ENCODE peak calls at places on chromosomes 13 and 19, in ten cellular contexts. Z is stromal cell of bone marrow; T is WERI-Rb-1; Y is substantia nigra; U is naive thymus-derived CD4-positive, alpha-beta T cell; M is neural crest cell; B is A172; I is fibroblast of lung; S is stimulated activated CD8-positive, alpha-beta memory T cell treated with anti-CD3 and anti-CD28 coated beads, Interleukin-7, amount 100 ng/mL, for 24 hours; F is body of pancreas. E is an unnamed sample.

GRCh38 chr13:111174377-111174776 is 59.3 kb downstream of the ARHGEF7 start:
- DNase-seq in I (no peak), S (no peak), B (no peak), F (no peak), M (no peak), U (no peak), T (no peak), Z (no peak), Y (no peak), E (no peak)

GRCh38 chr13:108734676-108735075 is 105.3 kb downstream of the MYO16 start:
- DNase-seq in T (peak; percentile 48), Z (no peak), Y (no peak), F (no peak), B (peak; percentile 3), M (no peak), S (no peak), I (no peak), U (no peak), E (no peak)

GRCh38 chr13:74570834-74571233 is 436.6 kb upstream of the KLF12 start:
- DNase-seq in I (peak; percentile 32), M (no peak), F (no peak), T (no peak), B (no peak), U (no peak), S (no peak), Y (no peak), Z (no peak), E (peak; percentile 13)

GRCh38 chr19:10388957-10389356 is 8.6 kb upstream of the TYK2 start:
- DNase-seq in I (peak; percentile 59), F (peak; percentile 88), B (peak; percentile 84), T (peak; percentile 83), Z (peak; percentile 46), U (peak; percentile 74), M (peak; percentile 97), Y (peak; percentile 59), S (peak; percentile 76), E (peak; percentile 77)

GRCh38 chr19:4390017-4390861 is 10.1 kb downstream of the SH3GL1 start:
- DNase-seq in Y (no peak), U (no peak), B (no peak), S (no peak), I (peak; percentile 61), Z (no peak), T (peak; percentile 41), M (no peak), F (peak; percentile 25), E (no peak)

GRCh38 chr19:35357867-35358573 is at the start of gene FFAR3:
- DNase-seq in Z (no peak), T (no peak), M (no peak), B (no peak), S (no peak), Y (peak; percentile 38), U (peak; percentile 13), F (peak; percentile 70), I (no peak), E (no peak)

GRCh38 chr19:3133793-3134116 is 2.1 kb upstream of the GNA15 start:
- DNase-seq in U (no peak), B (no peak), Z (no peak), F (no peak), Y (no peak), S (no peak), I (no peak), M (no peak), T (no peak), E (no peak)

GRCh38 chr13:43331676-43332075 is 308.3 kb downstream of the DNAJC15 start:
- DNase-seq in S (no peak), M (no peak), U (no peak), T (no peak), I (peak; percentile 58), B (no peak), F (no peak), Z (peak; percentile 29), Y (peak; percentile 64), E (no peak)

GRCh38 chr19:1181606-1182005 is 7.5 kb upstream of the SBNO2 start:
- DNase-seq in S (no peak), Z (no peak), M (no peak), I (no peak), U (no peak), Y (no peak), F (peak; percentile 85), T (peak; percentile 22), B (no peak), E (no peak)

GRCh38 chr19:10120538-10121198 is 969 bp upstream of the EIF3G start:
- DNase-seq in Z (peak; percentile 76), Y (no peak), M (no peak), U (no peak), I (peak; percentile 88), T (no peak), S (no peak), F (no peak), B (peak; percentile 90), E (peak; percentile 26)

GRCh38 chr19:42255766-42256750 is 1.1 kb upstream of the ERF start:
- DNase-seq in M (peak; percentile 49), U (no peak), Y (peak; percentile 77), B (peak; percentile 56), I (peak; percentile 39), Z (no peak), F (peak; percentile 46), S (no peak), T (peak; percentile 28), E (peak; percentile 65)

GRCh38 chr13:111953546-111954178 is 113.3 kb upstream of the SOX1 start:
- DNase-seq in I (no peak), Y (no peak), B (no peak), Z (no peak), U (no peak), S (no peak), T (no peak), M (no peak), F (no peak), E (no peak)

GRCh38 chr19:7636691-7637373 is at the start of gene STXBP2:
- DNase-seq in M (no peak), B (no peak), T (no peak), F (peak; percentile 93), S (peak; percentile 85), I (no peak), U (peak; percentile 90), Z (no peak), Y (no peak), E (peak; percentile 75)

GRCh38 chr19:1538978-1539377 is 15.1 kb downstream of the PLK5 start:
- DNase-seq in T (peak; percentile 42), F (no peak), Z (no peak), B (no peak), S (no peak), I (no peak), M (no peak), Y (no peak), U (no peak), E (no peak)

E was measured in SW480.